ENCODE peak calls at places on chromosomes 3 and 15, in seven cellular contexts. H is AG10803, K is WTC11, Y is B cell, V is germinal center, E is brain pericyte, A is NCI-H1417. S is an unnamed sample.

GRCh38 chr15:94844533-94845390 is 613.4 kb downstream of the MCTP2 start:
- DNase-seq in H (peak), V (peak), Y (no peak), A (peak), K (peak), E (no peak), S (peak)

GRCh38 chr15:81118361-81118760 is 15.7 kb upstream of the CFAP161 start:
- DNase-seq in K (peak), V (no peak), Y (no peak), H (no peak), A (no peak), E (no peak), S (no peak)

GRCh38 chr3:112644453-112644852 is 3.5 kb upstream of the CCDC80 start:
- DNase-seq in K (no peak), Y (no peak), V (no peak), H (no peak), A (no peak), E (no peak), S (no peak)

GRCh38 chr15:52257734-52258062 is 37.9 kb downstream of the MYO5C start:
- DNase-seq in K (no peak), Y (no peak), V (no peak), E (no peak), A (no peak), H (peak), S (no peak)

GRCh38 chr15:95284933-95285401 is 1045.5 kb upstream of the NR2F2 start:
- DNase-seq in Y (no peak), E (no peak), K (no peak), V (no peak), A (no peak), H (peak), S (no peak)

GRCh38 chr15:77017761-77018720 is 23.1 kb downstream of the PSTPIP1 start:
- DNase-seq in Y (no peak), H (no peak), V (no peak), A (no peak), K (no peak), E (no peak), S (no peak)

GRCh38 chr3:192842711-192843436 is 74.8 kb downstream of the MB21D2 start:
- DNase-seq in H (no peak), E (no peak), A (no peak), V (no peak), K (no peak), Y (no peak), S (no peak)

GRCh38 chr3:134839990-134840389 is 44.9 kb downstream of the EPHB1 start:
- DNase-seq in E (no peak), Y (no peak), V (peak), A (no peak), K (no peak), H (no peak), S (no peak)

GRCh38 chr3:195580733-195581443 is 2.9 kb downstream of the APOD start:
- DNase-seq in E (no peak), A (no peak), Y (no peak), V (no peak), H (peak), K (no peak), S (no peak)

GRCh38 chr3:24548278-24548677 is 53.6 kb upstream of the THRB start:
- DNase-seq in E (no peak), H (peak), Y (no peak), V (no peak), K (no peak), A (no peak), S (no peak)

GRCh38 chr3:24128195-24129005 is 183.3 kb downstream of the NR1D2 start:
- DNase-seq in Y (no peak), E (no peak), A (no peak), H (peak), V (no peak), K (no peak), S (no peak)

GRCh38 chr3:40623567-40623966 is 98.8 kb downstream of the ZNF621 start:
- DNase-seq in E (no peak), V (peak), Y (peak), H (no peak), A (no peak), K (no peak), S (peak)

GRCh38 chr3:100777271-100777670 is 68.0 kb downstream of the TFG start:
- DNase-seq in V (no peak), H (peak), E (no peak), K (no peak), A (no peak), Y (no peak), S (no peak)

GRCh38 chr15:29037997-29038700 is 152.4 kb downstream of the APBA2 start:
- DNase-seq in H (no peak), Y (no peak), V (no peak), A (no peak), K (no peak), E (no peak), S (no peak)

GRCh38 chr3:10377148-10377725 is 56.3 kb upstream of the SEC13 start:
- DNase-seq in E (no peak), Y (no peak), H (no peak), A (no peak), V (no peak), K (no peak), S (no peak)

GRCh38 chr15:71559616-71560015 is 250.7 kb upstream of the NR2E3 start:
- DNase-seq in H (no peak), Y (no peak), E (no peak), V (no peak), K (no peak), A (no peak), S (no peak)